ENCODE peak calls at places on chromosomes 7 and 10, in seven cellular contexts. O is right lobe of liver; K is CD8-positive, alpha-beta T cell; C is coronary artery; E is B cell; X is Caco-2; N is fibroblast of mammary gland. B is an unnamed sample.

GRCh38 chr7:3397324-3397723 is 96.3 kb downstream of the SDK1 start:
- DNase-seq in O (no peak), K (no peak), C (no peak), E (no peak), X (no peak), N (no peak), B (no peak)

GRCh38 chr10:129658673-129659072 is 191.6 kb downstream of the MGMT start:
- DNase-seq in O (no peak), K (no peak), C (no peak), E (no peak), X (no peak), N (no peak), B (no peak)

GRCh38 chr7:42071372-42072261 is 165.4 kb downstream of the GLI3 start:
- DNase-seq in O (no peak), K (no peak), C (no peak), E (no peak), X (no peak), N (peak), B (no peak)

GRCh38 chr7:1603346-1604211 is 33.7 kb upstream of the PSMG3 start:
- DNase-seq in O (no peak), K (no peak), C (no peak), E (no peak), X (no peak), N (no peak), B (no peak)

GRCh38 chr10:96368971-96369370 is 10.2 kb upstream of the OPALIN start:
- DNase-seq in O (no peak), K (no peak), C (peak), E (no peak), X (no peak), N (no peak), B (no peak)

GRCh38 chr7:140165422-140165821 is 11.4 kb downstream of the KDM7A start:
- DNase-seq in O (no peak), K (no peak), C (no peak), E (no peak), X (no peak), N (peak), B (peak)

GRCh38 chr10:125531470-125531869 is 151.5 kb downstream of the TEX36 start:
- DNase-seq in O (no peak), K (no peak), C (no peak), E (no peak), X (no peak), N (no peak), B (no peak)

GRCh38 chr10:24465124-24465874 is 256.4 kb downstream of the KIAA1217 start:
- DNase-seq in O (peak), K (no peak), C (no peak), E (no peak), X (no peak), N (peak), B (peak)

GRCh38 chr10:110416776-110417732 is 80.7 kb upstream of the DUSP5 start:
- DNase-seq in O (no peak), K (no peak), C (no peak), E (no peak), X (no peak), N (no peak), B (no peak)

GRCh38 chr7:121041516-121042148 is 53.1 kb downstream of the CPED1 start:
- DNase-seq in O (no peak), K (no peak), C (no peak), E (no peak), X (no peak), N (peak), B (peak)

GRCh38 chr7:2870471-2870941 is 26.4 kb upstream of the GNA12 start:
- DNase-seq in O (peak), K (peak), C (no peak), E (peak), X (no peak), N (peak), B (no peak)

GRCh38 chr7:101664893-101665471 is 35.9 kb upstream of the MYL10 start:
- DNase-seq in O (no peak), K (no peak), C (no peak), E (no peak), X (no peak), N (no peak), B (no peak)

GRCh38 chr10:61319550-61320256 is 133.5 kb downstream of the TMEM26 start:
- DNase-seq in O (no peak), K (no peak), C (no peak), E (no peak), X (no peak), N (no peak), B (no peak)

GRCh38 chr10:121583258-121583657 is 15.0 kb downstream of the FGFR2 start:
- DNase-seq in O (no peak), K (no peak), C (no peak), E (no peak), X (no peak), N (no peak), B (no peak)

GRCh38 chr7:94440460-94441039 is 45.9 kb downstream of the COL1A2 start:
- DNase-seq in O (no peak), K (no peak), C (no peak), E (no peak), X (peak), N (peak), B (no peak)

GRCh38 chr7:73397521-73397934 is 36.0 kb upstream of the FZD9 start:
- DNase-seq in O (no peak), K (no peak), C (no peak), E (no peak), X (no peak), N (no peak), B (no peak)

GRCh38 chr7:148623586-148624282 is 33.2 kb downstream of the C7orf33 start:
- DNase-seq in O (no peak), K (no peak), C (no peak), E (no peak), X (no peak), N (peak), B (peak)

GRCh38 chr7:120733143-120733542 is 124.8 kb downstream of the TSPAN12 start:
- DNase-seq in O (no peak), K (no peak), C (no peak), E (no peak), X (no peak), N (peak), B (peak)

GRCh38 chr7:27842094-27842493 is 102.1 kb downstream of the TAX1BP1 start:
- DNase-seq in O (no peak), K (no peak), C (no peak), E (no peak), X (no peak), N (peak), B (no peak)

GRCh38 chr10:79378647-79379511 is 31.6 kb downstream of the PPIF start:
- DNase-seq in O (no peak), K (no peak), C (peak), E (no peak), X (no peak), N (no peak), B (no peak)

GRCh38 chr7:47580811-47581331 is 1.0 kb downstream of the TNS3 start:
- DNase-seq in O (no peak), K (no peak), C (peak), E (no peak), X (peak), N (no peak), B (no peak)

GRCh38 chr7:151472644-151473380 is 32.9 kb upstream of the CRYGN start:
- DNase-seq in O (no peak), K (no peak), C (no peak), E (no peak), X (no peak), N (no peak), B (no peak)

GRCh38 chr7:133702078-133702477 is 425.1 kb upstream of the LRGUK start:
- DNase-seq in O (no peak), K (no peak), C (no peak), E (no peak), X (no peak), N (no peak), B (no peak)

GRCh38 chr10:60346661-60347060 is 43.0 kb downstream of the ANK3 start:
- DNase-seq in O (no peak), K (no peak), C (no peak), E (no peak), X (no peak), N (peak), B (no peak)

GRCh38 chr10:47340613-47341170 is 7.5 kb upstream of the RBP3 start:
- DNase-seq in O (peak), K (peak), C (no peak), E (no peak), X (peak), N (peak), B (peak)

GRCh38 chr10:110017940-110018339 is 10.2 kb downstream of the ADD3 start:
- DNase-seq in O (no peak), K (no peak), C (no peak), E (no peak), X (no peak), N (peak), B (peak)

GRCh38 chr10:34710391-34710751 is 104.7 kb downstream of the PARD3 start:
- DNase-seq in O (peak), K (no peak), C (no peak), E (no peak), X (no peak), N (peak), B (peak)

GRCh38 chr10:58384095-58384494 is 1.1 kb upstream of the TFAM start:
- DNase-seq in O (no peak), K (no peak), C (no peak), E (no peak), X (no peak), N (no peak), B (no peak)

GRCh38 chr7:105689093-105689819 is 108.0 kb upstream of the EFCAB10 start:
- DNase-seq in O (no peak), K (no peak), C (no peak), E (no peak), X (no peak), N (no peak), B (no peak)

GRCh38 chr10:82071231-82071630 is 196.2 kb downstream of the NRG3 start:
- DNase-seq in O (no peak), K (no peak), C (no peak), E (no peak), X (no peak), N (no peak), B (no peak)

GRCh38 chr7:7641129-7641663 is 644 bp downstream of the UMAD1 start:
- DNase-seq in O (no peak), K (no peak), C (no peak), E (peak), X (peak), N (peak), B (no peak)

GRCh38 chr10:115422624-115423023 is 329.5 kb downstream of the ATRNL1 start:
- DNase-seq in O (no peak), K (no peak), C (no peak), E (no peak), X (no peak), N (no peak), B (no peak)

GRCh38 chr10:115417585-115418265 is 324.6 kb downstream of the ATRNL1 start:
- DNase-seq in O (no peak), K (no peak), C (no peak), E (no peak), X (peak), N (peak), B (peak)
- TF ChIP-seq CTCF in O (peak), K (no peak), C (no peak), E (no peak), X (peak), N (peak), B (peak)

DNA sequence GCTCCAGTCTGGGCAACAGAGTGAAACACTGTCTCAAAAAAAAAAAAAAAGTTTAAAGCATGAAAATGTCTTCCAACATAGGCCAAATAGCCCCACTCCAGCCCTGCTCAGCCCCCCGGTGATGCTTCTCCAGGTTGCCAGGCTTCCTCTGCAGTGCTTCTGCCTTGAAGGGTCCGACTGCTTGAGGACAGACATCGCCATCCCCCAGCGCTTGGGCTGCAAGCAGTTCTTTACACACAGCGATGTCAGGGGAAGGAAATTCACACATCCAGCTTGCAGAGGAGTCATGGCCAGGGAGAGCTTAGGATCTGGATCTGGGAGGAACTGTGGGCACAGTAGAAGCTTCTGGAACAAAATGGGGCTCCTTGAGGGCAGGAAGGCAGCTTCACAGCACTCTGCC is 26.9 kb downstream of the LYZL1 start:
- DNase-seq in O (no peak), K (no peak), C (no peak), E (no peak), X (no peak), N (no peak), B (no peak)
- TF ChIP-seq CTCF in O (no peak), K (no peak), C (no peak), E (no peak), X (no peak), N (no peak), B (no peak)

GRCh38 chr7:22137026-22137425 is 191.3 kb upstream of the CDCA7L start:
- DNase-seq in O (no peak), K (no peak), C (no peak), E (no peak), X (no peak), N (peak), B (peak)
- TF ChIP-seq CTCF in O (no peak), K (no peak), C (no peak), E (no peak), X (no peak), N (no peak), B (no peak)

DNA sequence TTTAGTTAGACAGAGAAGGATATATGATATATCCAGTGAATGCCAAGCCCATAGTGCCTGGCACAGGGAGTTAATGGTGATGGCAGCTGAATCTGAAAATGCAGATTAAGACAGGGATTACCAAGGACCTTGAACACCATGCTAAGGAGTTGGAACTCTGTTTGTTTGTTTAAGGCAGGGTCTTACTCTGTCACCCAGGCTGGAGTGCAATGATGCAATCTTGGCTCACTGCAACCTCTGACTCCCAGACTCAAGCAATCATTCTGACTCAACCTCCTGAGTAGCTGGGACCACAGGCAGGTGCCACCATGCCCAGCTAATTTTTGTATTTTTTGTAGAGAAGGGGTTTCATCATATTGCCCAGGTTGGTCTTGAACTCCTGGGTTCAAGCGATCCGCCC is 1.6 kb downstream of the AKR1D1 start:
- DNase-seq in O (peak), K (no peak), C (no peak), E (no peak), X (no peak), N (no peak), B (no peak)
- TF ChIP-seq CTCF in O (no peak), K (no peak), C (no peak), E (no peak), X (no peak), N (no peak), B (no peak)

GRCh38 chr7:91330378-91331295 is 66.4 kb downstream of the FZD1 start:
- DNase-seq in O (no peak), K (no peak), C (no peak), E (no peak), X (no peak), N (peak), B (no peak)
- TF ChIP-seq CTCF in O (no peak), K (no peak), C (no peak), E (no peak), X (no peak), N (no peak), B (no peak)

GRCh38 chr10:43094091-43094484 is 17.2 kb downstream of the RET start:
- DNase-seq in O (no peak), K (no peak), C (no peak), E (no peak), X (no peak), N (no peak), B (no peak)

GRCh38 chr10:43090664-43091063 is 13.8 kb downstream of the RET start:
- DNase-seq in O (no peak), K (no peak), C (no peak), E (no peak), X (no peak), N (no peak), B (no peak)

GRCh38 chr10:43091846-43092245 is 15.0 kb downstream of the RET start:
- DNase-seq in O (no peak), K (no peak), C (no peak), E (no peak), X (no peak), N (no peak), B (no peak)

GRCh38 chr10:43090188-43090587 is 13.3 kb downstream of the RET start:
- DNase-seq in O (no peak), K (no peak), C (no peak), E (no peak), X (no peak), N (no peak), B (no peak)

DNA sequence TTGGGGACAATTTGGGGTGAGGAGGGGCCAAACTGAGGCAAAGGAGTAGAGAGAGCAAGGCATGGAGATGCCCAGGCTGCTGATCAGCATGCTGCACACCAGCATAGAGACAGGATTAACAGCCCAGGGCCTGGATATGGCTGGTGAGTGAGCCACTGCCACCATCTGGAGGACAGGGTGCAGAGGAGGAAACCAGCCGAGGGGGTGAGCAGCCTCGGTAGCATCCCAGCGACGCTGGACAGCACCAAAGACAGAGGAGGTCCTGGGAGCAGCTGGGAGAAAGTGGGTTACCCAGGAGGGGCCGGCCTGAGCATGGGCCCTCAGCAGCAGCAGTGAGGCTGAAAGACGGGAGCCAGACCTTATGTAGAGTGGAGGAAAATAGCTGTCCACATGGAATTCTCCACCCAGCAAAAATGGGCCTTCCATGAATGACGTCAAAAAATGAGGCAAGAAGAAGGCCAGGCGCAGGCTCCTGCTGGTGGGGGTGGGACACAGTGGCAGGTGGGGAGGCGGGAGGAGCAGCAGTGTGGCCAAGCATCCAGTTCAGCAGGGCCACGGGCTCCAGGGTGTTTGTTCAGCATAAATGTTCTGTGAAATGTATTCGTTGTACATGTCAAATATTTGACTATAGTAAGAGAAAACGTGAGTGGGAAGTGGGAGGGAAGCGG is 16.7 kb downstream of the RET start:
- DNase-seq in O (no peak), K (no peak), C (no peak), E (no peak), X (peak), N (no peak), B (peak)
- TF ChIP-seq CTCF in O (no peak), K (no peak), C (no peak), E (no peak), X (peak), N (no peak), B (peak)

DNA sequence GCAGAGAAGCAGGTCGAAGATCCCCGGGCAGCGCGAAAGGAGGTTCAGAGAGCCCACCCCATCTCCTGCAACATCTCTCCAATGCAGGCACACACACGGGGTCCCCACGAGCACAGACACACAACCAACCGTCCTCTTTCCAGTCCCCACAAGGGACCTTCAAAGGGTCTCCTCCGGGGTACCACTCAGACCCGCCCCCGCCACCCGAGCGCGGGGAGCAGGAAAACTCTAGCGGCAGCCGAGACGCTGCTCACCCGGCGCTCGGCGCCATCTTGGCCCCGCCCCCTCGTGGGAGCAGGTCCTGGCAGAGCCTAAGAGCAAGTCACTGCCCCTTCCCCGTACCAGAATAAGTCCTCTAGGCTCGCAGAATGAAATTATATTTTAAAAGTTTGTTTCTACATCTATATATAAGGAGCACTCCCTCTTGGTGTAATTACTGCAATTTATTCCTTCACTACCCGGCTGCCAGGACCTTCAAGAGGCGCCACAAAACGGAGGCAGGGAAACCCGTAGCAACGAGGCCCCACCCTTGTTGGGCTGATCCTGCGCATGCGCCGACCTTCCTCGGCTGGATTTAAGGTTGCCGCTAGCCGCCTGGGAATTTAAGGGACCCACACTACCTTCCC is at the start of the genes CNPY4 and TAF6:
- DNase-seq in O (peak), K (peak), C (peak), E (peak), X (peak), N (peak), B (peak)
- TF ChIP-seq CTCF in O (no peak), K (no peak), C (no peak), E (peak), X (no peak), N (no peak), B (no peak)

GRCh38 chr7:16422100-16422430 is 727 bp upstream of the CRPPA start:
- DNase-seq in O (no peak), K (no peak), C (no peak), E (no peak), X (no peak), N (peak), B (no peak)

GRCh38 chr7:16420329-16420648 is 1.0 kb downstream of the CRPPA start:
- DNase-seq in O (no peak), K (no peak), C (no peak), E (no peak), X (no peak), N (no peak), B (no peak)

GRCh38 chr7:16421333-16422099 is at the start of gene CRPPA:
- DNase-seq in O (peak), K (peak), C (no peak), E (no peak), X (peak), N (peak), B (peak)

GRCh38 chr7:16419859-16420258 is 1.5 kb downstream of the CRPPA start:
- DNase-seq in O (no peak), K (no peak), C (no peak), E (no peak), X (peak), N (no peak), B (no peak)

DNA sequence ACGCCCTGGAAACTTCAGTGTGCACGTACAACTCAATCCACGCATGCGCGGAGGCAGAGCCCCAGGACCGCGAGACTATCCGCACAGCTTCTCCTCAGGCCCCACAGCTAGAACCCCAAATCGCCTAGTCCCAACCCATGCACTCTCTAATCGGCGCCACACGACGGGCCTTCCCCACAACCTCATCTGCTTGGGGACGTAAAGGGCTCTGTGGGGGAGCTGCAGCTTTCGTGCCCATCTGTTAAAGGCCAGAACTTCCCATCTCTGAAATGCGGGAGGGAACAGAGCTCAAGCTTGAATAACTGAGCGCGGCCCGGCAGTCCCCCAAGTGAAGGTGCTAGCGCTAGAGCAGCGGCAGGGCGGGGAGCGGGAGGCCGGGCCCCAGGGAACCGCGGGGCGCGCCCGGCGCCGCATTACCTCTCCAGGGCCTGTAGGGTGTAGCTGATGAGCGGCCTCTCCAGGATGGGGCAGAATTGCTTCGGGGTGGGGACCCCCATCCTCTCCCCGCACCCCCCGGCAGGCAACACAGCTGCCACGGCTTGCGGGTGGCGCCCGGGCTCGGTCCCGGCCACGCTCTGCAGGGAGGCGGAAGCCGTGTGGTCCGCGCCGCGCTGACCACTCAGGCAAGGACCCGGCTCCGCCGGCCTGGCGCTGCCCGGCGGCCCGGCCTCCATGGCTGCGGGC is 547 bp downstream of the CRPPA start:
- DNase-seq in O (peak), K (peak), C (peak), E (peak), X (peak), N (peak), B (peak)
- TF ChIP-seq CTCF in O (peak), K (no peak), C (no peak), E (peak), X (peak), N (no peak), B (peak)

B was measured in HFFc6.